ENCODE peak calls at places on chromosomes 12 and 14, in six cellular contexts. Z, T, X, M, D and H are unnamed samples.

GRCh38 chr12:87967871-87968270 is 61.3 kb downstream of the C12orf50 start:
- DNase-seq in Z (no peak), T (peak), X (no peak), M (no peak), D (peak), H (no peak)

GRCh38 chr14:31583043-31583442 is 21.8 kb downstream of the NUBPL start:
- DNase-seq in Z (no peak), T (no peak), X (peak), M (no peak), D (no peak), H (no peak)

GRCh38 chr12:18008642-18009041 is 81.4 kb downstream of the RERGL start:
- DNase-seq in Z (no peak), T (no peak), X (no peak), M (no peak), D (no peak), H (no peak)

GRCh38 chr12:132560831-132561783 is 49.3 kb downstream of the LRCOL1 start:
- DNase-seq in Z (no peak), T (peak), X (peak), M (no peak), D (peak), H (peak)

GRCh38 chr12:132315507-132315906 is 13.9 kb downstream of the GALNT9 start:
- DNase-seq in Z (no peak), T (no peak), X (no peak), M (no peak), D (no peak), H (no peak)

GRCh38 chr14:92785601-92786426 is 8.3 kb upstream of the GOLGA5 start:
- DNase-seq in Z (peak), T (peak), X (no peak), M (peak), D (peak), H (no peak)

GRCh38 chr12:70733385-70733784 is 96.2 kb upstream of the PTPRB start:
- DNase-seq in Z (no peak), T (peak), X (peak), M (peak), D (peak), H (peak)

GRCh38 chr12:85733441-85733840 is 102.8 kb downstream of the RASSF9 start:
- DNase-seq in Z (no peak), T (peak), X (no peak), M (no peak), D (peak), H (no peak)

GRCh38 chr14:59919582-59920377 is at the start of gene LRRC9:
- DNase-seq in Z (no peak), T (peak), X (peak), M (no peak), D (peak), H (peak)

GRCh38 chr14:80705241-80705980 is 236.1 kb downstream of the CEP128 start:
- DNase-seq in Z (no peak), T (no peak), X (no peak), M (no peak), D (no peak), H (no peak)

GRCh38 chr14:81178063-81178462 is 42.7 kb downstream of the GTF2A1 start:
- DNase-seq in Z (no peak), T (no peak), X (no peak), M (no peak), D (no peak), H (peak)

GRCh38 chr14:93464271-93464670 is 33.5 kb downstream of the UNC79 start:
- DNase-seq in Z (no peak), T (no peak), X (peak), M (no peak), D (no peak), H (no peak)

GRCh38 chr12:106769078-106769477 is 5.4 kb upstream of the RIC8B start:
- DNase-seq in Z (no peak), T (no peak), X (no peak), M (no peak), D (peak), H (no peak)

GRCh38 chr14:59305836-59306555 is 117.5 kb downstream of the DAAM1 start:
- DNase-seq in Z (no peak), T (no peak), X (no peak), M (no peak), D (peak), H (no peak)

GRCh38 chr12:39012870-39013269 is 107.5 kb upstream of the CPNE8 start:
- DNase-seq in Z (no peak), T (no peak), X (no peak), M (no peak), D (peak), H (no peak)

DNA sequence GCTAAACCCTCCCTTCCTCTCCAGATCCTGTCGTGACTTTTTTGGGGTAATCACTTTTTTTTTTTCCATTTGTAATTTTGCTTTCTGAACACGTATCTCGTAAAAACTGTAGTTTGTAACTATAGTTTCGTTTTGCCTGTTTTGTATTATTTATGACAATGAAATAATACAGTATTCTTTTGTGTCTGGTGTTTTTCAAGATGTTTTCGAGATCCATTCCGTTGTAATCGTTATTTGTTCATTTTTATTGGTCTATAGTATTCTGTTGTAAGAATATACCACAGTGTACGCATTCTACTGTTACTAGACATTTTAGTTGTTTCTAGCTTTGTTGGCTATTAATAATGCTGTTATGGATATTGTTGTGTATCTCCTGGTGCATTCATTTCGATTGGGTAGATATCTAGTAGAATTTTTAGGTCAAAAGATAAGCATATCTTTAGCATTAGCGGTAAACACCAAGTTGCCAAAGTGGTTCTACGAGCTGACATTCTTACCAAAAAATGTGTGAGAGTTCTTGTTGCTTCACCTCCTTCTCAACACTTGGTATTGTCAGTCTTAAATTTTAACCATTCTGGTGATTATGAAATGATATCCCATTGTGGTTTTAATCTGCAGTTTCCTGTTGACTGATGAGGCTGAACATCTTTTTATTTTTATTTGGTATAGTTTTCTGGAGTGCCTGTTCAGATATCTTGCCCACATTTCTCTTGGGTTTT is 92.3 kb upstream of the EVL start:
- DNase-seq in Z (no peak), T (no peak), X (no peak), M (no peak), D (peak), H (no peak)
- H3K4me3 ChIP-seq in Z (peak), T (peak), X (peak), M (peak), D (peak), H (peak)

GRCh38 chr14:64725360-64725815 is 21.2 kb downstream of the PLEKHG3 start:
- DNase-seq in Z (no peak), T (no peak), X (no peak), M (no peak), D (no peak), H (no peak)

GRCh38 chr14:64724578-64724930 is 20.3 kb downstream of the PLEKHG3 start:
- DNase-seq in Z (no peak), T (no peak), X (no peak), M (no peak), D (no peak), H (no peak)

GRCh38 chr14:64726585-64726890 is 22.3 kb downstream of the PLEKHG3 start:
- DNase-seq in Z (no peak), T (peak), X (no peak), M (no peak), D (no peak), H (peak)

GRCh38 chr14:64727551-64728071 is 23.4 kb downstream of the PLEKHG3 start:
- DNase-seq in Z (no peak), T (no peak), X (no peak), M (no peak), D (no peak), H (no peak)

GRCh38 chr14:64725879-64726584 is 21.8 kb downstream of the PLEKHG3 start:
- DNase-seq in Z (no peak), T (no peak), X (no peak), M (no peak), D (no peak), H (no peak)
- TF ChIP-seq CTCF in Z (no peak), T (no peak), X (no peak), M (no peak), D (no peak), H (no peak)

DNA sequence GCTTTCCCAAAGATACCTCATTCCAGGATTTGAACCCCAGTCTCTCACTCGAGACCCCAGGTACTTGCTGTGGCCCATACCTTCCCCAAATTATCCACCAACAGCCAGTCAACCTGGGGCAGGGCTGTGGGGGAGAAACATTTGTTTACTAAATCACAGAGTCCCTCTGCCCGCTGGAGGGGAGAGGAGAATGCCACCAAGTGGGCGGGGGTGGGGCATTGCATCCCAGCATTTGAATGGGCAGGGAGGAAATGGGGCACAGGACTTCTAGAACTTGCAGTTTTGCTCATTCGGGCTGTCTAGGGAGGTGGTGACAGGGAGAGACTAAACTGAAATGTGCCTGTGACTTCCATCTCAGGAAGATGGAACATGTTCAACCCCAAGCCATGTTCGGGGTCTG is 10.9 kb upstream of the SERPINA9 start:
- DNase-seq in Z (no peak), T (no peak), X (no peak), M (no peak), D (no peak), H (no peak)
- H3K4me3 ChIP-seq in Z (no peak), T (no peak), X (no peak), M (no peak), D (no peak), H (no peak)

DNA sequence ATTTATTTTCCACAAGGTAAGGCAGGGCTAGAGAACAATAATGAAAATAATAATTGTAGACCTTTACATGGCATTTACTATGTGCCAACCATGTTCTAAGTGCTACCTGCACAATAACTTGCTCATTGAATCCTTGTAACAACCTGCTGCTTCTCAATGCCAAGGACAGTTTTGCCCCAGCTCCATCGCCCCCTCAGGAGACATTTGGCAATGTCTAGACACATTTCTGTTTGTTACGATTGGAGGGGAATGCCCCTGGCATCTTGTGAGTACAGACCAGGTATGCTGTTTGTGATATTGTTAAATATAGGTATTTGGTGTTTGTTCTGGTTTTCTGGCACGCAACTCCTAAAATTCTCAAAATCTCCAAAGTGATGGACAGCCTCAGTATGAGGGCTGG is 8.1 kb upstream of the ATXN2 start:
- DNase-seq in Z (no peak), T (no peak), X (no peak), M (no peak), D (no peak), H (no peak)
- TF ChIP-seq CTCF in Z (no peak), T (no peak), X (peak), M (no peak), D (no peak), H (no peak)

DNA sequence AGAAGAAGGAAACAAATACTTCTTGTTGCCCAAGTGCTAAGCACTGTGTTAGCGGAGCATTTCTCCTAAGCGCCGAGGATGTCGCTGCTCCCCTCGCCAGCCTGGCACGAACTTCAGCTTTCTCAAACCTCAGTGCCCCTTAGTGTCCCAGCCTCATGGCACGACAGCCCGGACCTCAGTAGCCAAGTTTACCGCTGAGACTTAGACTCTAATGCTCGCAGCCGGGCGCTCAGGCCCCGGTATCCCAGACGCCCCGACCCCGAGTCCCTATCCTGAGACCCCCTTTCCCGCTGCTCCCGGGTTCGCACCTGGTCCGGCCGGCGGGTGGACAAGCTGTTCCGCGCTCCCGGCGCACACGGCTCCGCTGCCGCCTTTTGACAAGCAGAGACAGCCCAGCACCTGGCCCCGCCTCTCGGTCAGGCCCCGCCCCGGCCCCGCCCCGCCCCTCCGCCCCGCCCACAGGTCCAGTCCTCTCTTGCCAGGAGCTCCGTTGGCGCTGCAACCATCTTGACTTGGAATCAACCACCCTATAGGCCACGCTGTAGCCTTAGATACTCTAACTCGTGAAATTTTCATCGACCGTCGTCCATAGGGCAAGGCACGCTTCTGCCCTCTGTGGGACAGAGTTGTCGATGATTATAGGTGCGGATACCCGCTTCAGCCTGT is at the start of gene VDR:
- DNase-seq in Z (peak), T (peak), X (peak), M (no peak), D (peak), H (peak)
- H3K4me3 ChIP-seq in Z (peak), T (peak), X (peak), M (peak), D (peak), H (peak)

DNA sequence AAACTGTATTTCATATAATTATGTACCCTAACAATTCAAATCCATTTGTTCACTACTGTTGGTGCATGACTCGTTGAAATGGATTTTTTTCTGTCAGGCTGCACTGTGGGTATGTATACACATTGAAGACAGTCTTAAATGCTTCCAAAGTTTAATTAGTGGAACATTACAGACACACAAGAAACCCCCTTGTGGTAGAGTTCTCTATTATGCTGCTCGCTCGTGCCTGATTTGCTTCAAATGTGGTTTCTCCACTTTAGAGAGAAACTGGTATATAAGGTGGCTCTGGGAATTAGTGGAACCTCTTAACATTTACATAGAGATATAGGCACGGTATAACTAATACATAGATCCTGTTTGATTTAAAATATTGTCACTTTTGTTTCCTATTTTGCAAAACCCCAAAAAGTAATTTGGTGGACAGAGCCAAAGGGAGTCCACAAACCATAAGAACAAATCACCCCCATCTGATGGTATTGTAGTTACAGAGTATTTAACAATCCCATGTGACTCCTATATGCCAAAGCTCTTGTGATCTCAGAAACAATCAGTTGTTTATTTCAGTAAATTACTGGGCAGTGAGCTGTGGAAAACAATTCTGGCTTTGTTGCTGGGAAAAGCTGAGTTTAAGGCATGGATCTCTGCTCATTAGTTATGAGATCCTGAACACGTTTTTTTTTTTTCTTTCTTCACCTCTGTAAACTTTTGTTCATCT is 159.5 kb downstream of the BRMS1L start:
- DNase-seq in Z (no peak), T (no peak), X (no peak), M (no peak), D (no peak), H (peak)
- TF ChIP-seq CTCF in Z (no peak), T (no peak), X (no peak), M (no peak), D (no peak), H (no peak)

GRCh38 chr12:55704824-55705780 is 2.6 kb downstream of the ITGA7 start:
- DNase-seq in Z (no peak), T (no peak), X (no peak), M (no peak), D (no peak), H (no peak)
- H3K4me3 ChIP-seq in Z (no peak), T (no peak), X (no peak), M (no peak), D (no peak), H (no peak)

GRCh38 chr12:42568952-42569916 is 20.3 kb downstream of the PRICKLE1 start:
- DNase-seq in Z (no peak), T (peak), X (no peak), M (no peak), D (peak), H (peak)

GRCh38 chr12:42570076-42570475 is 19.5 kb downstream of the PRICKLE1 start:
- DNase-seq in Z (no peak), T (no peak), X (no peak), M (no peak), D (no peak), H (no peak)

GRCh38 chr12:42565001-42565400 is 24.5 kb downstream of the PRICKLE1 start:
- DNase-seq in Z (no peak), T (no peak), X (no peak), M (no peak), D (no peak), H (no peak)

GRCh38 chr12:42564540-42564939 is 25.0 kb downstream of the PRICKLE1 start:
- DNase-seq in Z (no peak), T (no peak), X (no peak), M (no peak), D (no peak), H (no peak)

GRCh38 chr12:42565633-42566032 is 23.9 kb downstream of the PRICKLE1 start:
- DNase-seq in Z (no peak), T (no peak), X (no peak), M (no peak), D (no peak), H (no peak)
- TF ChIP-seq CTCF in Z (no peak), T (no peak), X (no peak), M (peak), D (no peak), H (no peak)

GRCh38 chr14:105166571-105167302 is 1.8 kb downstream of the JAG2 start:
- DNase-seq in Z (no peak), T (no peak), X (no peak), M (no peak), D (no peak), H (no peak)
- H3K4me3 ChIP-seq in Z (no peak), T (no peak), X (no peak), M (no peak), D (no peak), H (no peak)

GRCh38 chr12:92928962-92929915 is at the start of gene EEA1:
- DNase-seq in Z (peak), T (peak), X (peak), M (peak), D (peak), H (peak)

GRCh38 chr12:92927436-92928116 is 1.5 kb downstream of the EEA1 start:
- DNase-seq in Z (no peak), T (peak), X (no peak), M (peak), D (peak), H (peak)

GRCh38 chr12:92929957-92930356 is 862 bp upstream of the EEA1 start:
- DNase-seq in Z (no peak), T (no peak), X (no peak), M (no peak), D (no peak), H (peak)

GRCh38 chr12:92928431-92928961 is 599 bp downstream of the EEA1 start:
- DNase-seq in Z (peak), T (peak), X (peak), M (no peak), D (peak), H (peak)

DNA sequence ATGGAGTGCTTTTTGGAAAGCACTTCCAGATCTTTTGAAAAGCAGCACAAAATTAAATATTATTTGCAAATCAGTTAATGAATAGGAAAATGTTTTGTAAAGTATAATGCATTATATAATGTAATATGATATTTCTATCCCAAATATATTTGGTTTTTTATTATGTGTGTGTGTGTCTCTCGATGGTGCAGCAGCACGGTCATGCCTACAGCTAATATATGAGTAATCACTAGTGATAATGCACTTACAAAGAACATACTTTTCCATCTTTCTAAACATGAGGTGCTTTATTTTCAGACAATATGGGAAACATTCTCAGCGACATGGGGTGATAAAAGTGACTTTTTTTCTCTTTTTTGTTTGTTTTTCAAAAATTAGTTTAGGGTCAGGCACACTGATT is 1.3 kb upstream of the EEA1 start:
- DNase-seq in Z (no peak), T (no peak), X (no peak), M (no peak), D (no peak), H (no peak)
- TF ChIP-seq CTCF in Z (no peak), T (no peak), X (no peak), M (no peak), D (no peak), H (no peak)